ENCODE peak calls at places on chromosomes 11 and 22, in nine cellular contexts. One of them, this sample, is unnamed. For H3K4me1, the result is how much of the 10 kb centered on the place peaks cover.

GRCh38 chr11:86414032-86414431 is 39.3 kb downstream of the CCDC81 start:
- DNase-seq in uterus: no peak
- DNase-seq in SK-N-SH: no peak
- DNase-seq in thyroid gland: no peak
- DNase-seq in CD4-positive, CD25-positive, alpha-beta regulatory T cell: no peak
- DNase-seq in neural progenitor cell: no peak
- DNase-seq in suprapubic skin: no peak
- DNase-seq in CD8-positive, alpha-beta memory T cell: no peak
- DNase-seq in CD8-positive, alpha-beta T cell: no peak
- DNase-seq in this sample: no peak

GRCh38 chr11:73198677-73199076 is 19.4 kb upstream of the P2RY2 start:
- DNase-seq in uterus: no peak
- DNase-seq in SK-N-SH: no peak
- DNase-seq in thyroid gland: peak
- DNase-seq in CD4-positive, CD25-positive, alpha-beta regulatory T cell: no peak
- DNase-seq in neural progenitor cell: peak
- DNase-seq in suprapubic skin: no peak
- DNase-seq in CD8-positive, alpha-beta memory T cell: no peak
- DNase-seq in CD8-positive, alpha-beta T cell: no peak
- DNase-seq in this sample: no peak

GRCh38 chr22:35971418-35972119 is 57.1 kb downstream of the RBFOX2 start:
- DNase-seq in uterus: peak
- DNase-seq in SK-N-SH: peak
- DNase-seq in thyroid gland: peak
- DNase-seq in CD4-positive, CD25-positive, alpha-beta regulatory T cell: no peak
- DNase-seq in neural progenitor cell: no peak
- DNase-seq in suprapubic skin: no peak
- DNase-seq in CD8-positive, alpha-beta memory T cell: no peak
- DNase-seq in CD8-positive, alpha-beta T cell: no peak
- DNase-seq in this sample: no peak

GRCh38 chr22:44669725-44670027 is 32.3 kb upstream of the PRR5 start:
- DNase-seq in uterus: no peak
- DNase-seq in SK-N-SH: peak
- DNase-seq in thyroid gland: no peak
- DNase-seq in CD4-positive, CD25-positive, alpha-beta regulatory T cell: no peak
- DNase-seq in neural progenitor cell: peak
- DNase-seq in suprapubic skin: no peak
- DNase-seq in CD8-positive, alpha-beta memory T cell: no peak
- DNase-seq in CD8-positive, alpha-beta T cell: no peak
- DNase-seq in this sample: no peak

GRCh38 chr22:50027639-50028537 is 15.3 kb upstream of the IL17REL start:
- DNase-seq in uterus: no peak
- DNase-seq in SK-N-SH: peak
- DNase-seq in thyroid gland: peak
- DNase-seq in CD4-positive, CD25-positive, alpha-beta regulatory T cell: peak
- DNase-seq in neural progenitor cell: no peak
- DNase-seq in suprapubic skin: peak
- DNase-seq in CD8-positive, alpha-beta memory T cell: peak
- DNase-seq in CD8-positive, alpha-beta T cell: no peak
- DNase-seq in this sample: no peak

GRCh38 chr11:30487200-30487898 is 98.8 kb downstream of the MPPED2 start:
- DNase-seq in uterus: no peak
- DNase-seq in SK-N-SH: no peak
- DNase-seq in thyroid gland: no peak
- DNase-seq in CD4-positive, CD25-positive, alpha-beta regulatory T cell: no peak
- DNase-seq in neural progenitor cell: no peak
- DNase-seq in suprapubic skin: no peak
- DNase-seq in CD8-positive, alpha-beta memory T cell: no peak
- DNase-seq in CD8-positive, alpha-beta T cell: no peak
- DNase-seq in this sample: no peak

GRCh38 chr22:49095366-49095765 is 732.3 kb downstream of the BRD1 start:
- DNase-seq in uterus: no peak
- DNase-seq in SK-N-SH: no peak
- DNase-seq in thyroid gland: no peak
- DNase-seq in CD4-positive, CD25-positive, alpha-beta regulatory T cell: no peak
- DNase-seq in neural progenitor cell: no peak
- DNase-seq in suprapubic skin: no peak
- DNase-seq in CD8-positive, alpha-beta memory T cell: no peak
- DNase-seq in CD8-positive, alpha-beta T cell: no peak
- DNase-seq in this sample: no peak

GRCh38 chr22:44351685-44352377 is 39.1 kb upstream of the SHISAL1 start:
- DNase-seq in uterus: peak
- DNase-seq in SK-N-SH: peak
- DNase-seq in thyroid gland: no peak
- DNase-seq in CD4-positive, CD25-positive, alpha-beta regulatory T cell: no peak
- DNase-seq in neural progenitor cell: peak
- DNase-seq in suprapubic skin: no peak
- DNase-seq in CD8-positive, alpha-beta memory T cell: no peak
- DNase-seq in CD8-positive, alpha-beta T cell: no peak
- DNase-seq in this sample: no peak

GRCh38 chr22:42229455-42230149 is 40.9 kb downstream of the TCF20 start:
- DNase-seq in uterus: peak
- DNase-seq in SK-N-SH: no peak
- DNase-seq in thyroid gland: peak
- DNase-seq in CD4-positive, CD25-positive, alpha-beta regulatory T cell: no peak
- DNase-seq in neural progenitor cell: no peak
- DNase-seq in suprapubic skin: no peak
- DNase-seq in CD8-positive, alpha-beta memory T cell: no peak
- DNase-seq in CD8-positive, alpha-beta T cell: no peak
- DNase-seq in this sample: no peak

GRCh38 chr22:42227435-42227834 is 43.0 kb downstream of the TCF20 start:
- DNase-seq in uterus: no peak
- DNase-seq in SK-N-SH: no peak
- DNase-seq in thyroid gland: no peak
- DNase-seq in CD4-positive, CD25-positive, alpha-beta regulatory T cell: no peak
- DNase-seq in neural progenitor cell: no peak
- DNase-seq in suprapubic skin: no peak
- DNase-seq in CD8-positive, alpha-beta memory T cell: no peak
- DNase-seq in CD8-positive, alpha-beta T cell: no peak
- DNase-seq in this sample: no peak

GRCh38 chr22:42233879-42234278 is 36.6 kb downstream of the TCF20 start:
- DNase-seq in uterus: no peak
- DNase-seq in SK-N-SH: no peak
- DNase-seq in thyroid gland: no peak
- DNase-seq in CD4-positive, CD25-positive, alpha-beta regulatory T cell: no peak
- DNase-seq in neural progenitor cell: no peak
- DNase-seq in suprapubic skin: no peak
- DNase-seq in CD8-positive, alpha-beta memory T cell: no peak
- DNase-seq in CD8-positive, alpha-beta T cell: no peak
- DNase-seq in this sample: no peak

GRCh38 chr22:42231929-42232328 is 38.5 kb downstream of the TCF20 start:
- DNase-seq in uterus: no peak
- DNase-seq in SK-N-SH: no peak
- DNase-seq in thyroid gland: no peak
- DNase-seq in CD4-positive, CD25-positive, alpha-beta regulatory T cell: no peak
- DNase-seq in neural progenitor cell: no peak
- DNase-seq in suprapubic skin: no peak
- DNase-seq in CD8-positive, alpha-beta memory T cell: no peak
- DNase-seq in CD8-positive, alpha-beta T cell: no peak
- DNase-seq in this sample: no peak

GRCh38 chr22:42228480-42228879 is 42.0 kb downstream of the TCF20 start:
- DNase-seq in uterus: no peak
- DNase-seq in SK-N-SH: no peak
- DNase-seq in thyroid gland: no peak
- DNase-seq in CD4-positive, CD25-positive, alpha-beta regulatory T cell: no peak
- DNase-seq in neural progenitor cell: no peak
- DNase-seq in suprapubic skin: no peak
- DNase-seq in CD8-positive, alpha-beta memory T cell: no peak
- DNase-seq in CD8-positive, alpha-beta T cell: no peak
- DNase-seq in this sample: no peak
- H3K4me3 ChIP-seq in uterus: no peak
- H3K4me3 ChIP-seq in SK-N-SH: no peak
- H3K4me3 ChIP-seq in thyroid gland: no peak
- H3K4me3 ChIP-seq in CD4-positive, CD25-positive, alpha-beta regulatory T cell: no peak
- H3K4me3 ChIP-seq in neural progenitor cell: no peak
- H3K4me3 ChIP-seq in suprapubic skin: no peak
- H3K4me3 ChIP-seq in CD8-positive, alpha-beta memory T cell: no peak
- H3K4me3 ChIP-seq in CD8-positive, alpha-beta T cell: no peak
- H3K4me3 ChIP-seq in this sample: no peak

DNA sequence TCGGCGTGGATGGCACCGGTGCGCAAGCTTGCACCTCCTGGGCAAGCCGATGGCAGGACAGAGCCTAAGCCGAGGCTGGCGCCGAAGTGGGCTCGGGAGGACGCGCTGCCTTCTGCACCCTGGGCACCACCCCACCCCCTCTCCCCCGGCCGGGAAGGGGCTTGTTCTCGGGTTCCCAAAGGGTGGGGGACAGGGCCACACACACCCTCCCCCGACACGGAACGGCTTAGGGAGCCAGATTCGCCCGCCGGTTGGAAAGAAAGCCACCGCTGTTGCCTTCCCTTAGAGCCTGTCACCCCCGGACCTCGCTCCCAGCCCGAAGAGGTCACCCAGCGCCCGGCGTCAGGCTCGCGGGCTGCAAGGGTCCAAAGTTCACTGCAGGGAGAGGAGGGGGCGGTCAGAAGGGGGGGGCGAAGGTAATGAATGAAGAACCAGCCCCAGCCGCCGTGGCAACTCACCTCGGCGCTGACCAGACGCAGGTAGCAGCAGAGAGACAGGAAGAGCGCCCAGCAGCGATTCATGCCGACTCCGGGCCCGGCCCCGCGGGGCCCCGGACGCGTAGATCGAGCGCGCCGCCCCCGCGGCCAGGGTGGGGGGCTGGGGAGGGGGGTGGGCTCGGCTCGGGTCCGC is 1.2 kb downstream of the PDGFB start:
- DNase-seq in uterus: no peak
- DNase-seq in SK-N-SH: no peak
- DNase-seq in thyroid gland: peak
- DNase-seq in CD4-positive, CD25-positive, alpha-beta regulatory T cell: peak
- DNase-seq in neural progenitor cell: peak
- DNase-seq in suprapubic skin: no peak
- DNase-seq in CD8-positive, alpha-beta memory T cell: no peak
- DNase-seq in CD8-positive, alpha-beta T cell: no peak
- DNase-seq in this sample: peak
- H3K4me1 ChIP-seq in uterus: under half
- H3K4me1 ChIP-seq in SK-N-SH: under half
- H3K4me1 ChIP-seq in thyroid gland: under half
- H3K4me1 ChIP-seq in CD4-positive, CD25-positive, alpha-beta regulatory T cell: under half
- H3K4me1 ChIP-seq in neural progenitor cell: under half
- H3K4me1 ChIP-seq in suprapubic skin: half or more
- H3K4me1 ChIP-seq in CD8-positive, alpha-beta memory T cell: under half
- H3K4me1 ChIP-seq in CD8-positive, alpha-beta T cell: under half
- H3K4me1 ChIP-seq in this sample: under half

GRCh38 chr11:11537372-11537771 is 84.4 kb downstream of the GALNT18 start:
- DNase-seq in uterus: no peak
- DNase-seq in SK-N-SH: no peak
- DNase-seq in thyroid gland: no peak
- DNase-seq in CD4-positive, CD25-positive, alpha-beta regulatory T cell: no peak
- DNase-seq in neural progenitor cell: no peak
- DNase-seq in suprapubic skin: no peak
- DNase-seq in CD8-positive, alpha-beta memory T cell: no peak
- DNase-seq in CD8-positive, alpha-beta T cell: no peak
- DNase-seq in this sample: no peak

GRCh38 chr11:11533751-11534150 is 88.1 kb downstream of the GALNT18 start:
- DNase-seq in uterus: no peak
- DNase-seq in SK-N-SH: no peak
- DNase-seq in thyroid gland: no peak
- DNase-seq in CD4-positive, CD25-positive, alpha-beta regulatory T cell: no peak
- DNase-seq in neural progenitor cell: peak
- DNase-seq in suprapubic skin: no peak
- DNase-seq in CD8-positive, alpha-beta memory T cell: no peak
- DNase-seq in CD8-positive, alpha-beta T cell: no peak
- DNase-seq in this sample: no peak

GRCh38 chr11:11536650-11537049 is 85.2 kb downstream of the GALNT18 start:
- DNase-seq in uterus: no peak
- DNase-seq in SK-N-SH: no peak
- DNase-seq in thyroid gland: peak
- DNase-seq in CD4-positive, CD25-positive, alpha-beta regulatory T cell: no peak
- DNase-seq in neural progenitor cell: no peak
- DNase-seq in suprapubic skin: no peak
- DNase-seq in CD8-positive, alpha-beta memory T cell: no peak
- DNase-seq in CD8-positive, alpha-beta T cell: no peak
- DNase-seq in this sample: no peak

GRCh38 chr11:11534981-11535380 is 86.8 kb downstream of the GALNT18 start:
- DNase-seq in uterus: no peak
- DNase-seq in SK-N-SH: no peak
- DNase-seq in thyroid gland: peak
- DNase-seq in CD4-positive, CD25-positive, alpha-beta regulatory T cell: no peak
- DNase-seq in neural progenitor cell: no peak
- DNase-seq in suprapubic skin: no peak
- DNase-seq in CD8-positive, alpha-beta memory T cell: no peak
- DNase-seq in CD8-positive, alpha-beta T cell: no peak
- DNase-seq in this sample: no peak

DNA sequence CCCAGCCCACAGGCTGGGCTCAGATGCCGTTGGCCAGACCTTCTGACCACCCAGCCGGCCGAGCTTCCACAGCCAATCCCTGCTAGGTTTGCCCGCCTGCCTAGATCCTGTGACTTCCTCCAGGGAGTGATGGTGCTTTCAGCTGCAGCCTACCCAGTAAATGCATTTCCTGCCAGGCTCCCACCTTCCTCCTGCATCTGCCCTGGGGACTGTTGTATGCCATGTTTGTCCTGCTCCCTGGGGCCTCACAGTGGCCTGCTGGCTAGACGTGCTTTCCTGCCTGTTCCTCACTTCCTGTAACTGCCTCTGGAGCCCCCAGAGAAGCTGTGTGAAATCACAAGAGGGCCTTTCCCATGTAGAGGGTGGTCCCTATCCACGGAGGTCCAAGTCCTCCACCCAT is 86.2 kb downstream of the GALNT18 start:
- DNase-seq in uterus: no peak
- DNase-seq in SK-N-SH: peak
- DNase-seq in thyroid gland: no peak
- DNase-seq in CD4-positive, CD25-positive, alpha-beta regulatory T cell: no peak
- DNase-seq in neural progenitor cell: no peak
- DNase-seq in suprapubic skin: no peak
- DNase-seq in CD8-positive, alpha-beta memory T cell: no peak
- DNase-seq in CD8-positive, alpha-beta T cell: no peak
- DNase-seq in this sample: no peak
- H3K4me3 ChIP-seq in uterus: no peak
- H3K4me3 ChIP-seq in SK-N-SH: no peak
- H3K4me3 ChIP-seq in thyroid gland: no peak
- H3K4me3 ChIP-seq in CD4-positive, CD25-positive, alpha-beta regulatory T cell: no peak
- H3K4me3 ChIP-seq in neural progenitor cell: no peak
- H3K4me3 ChIP-seq in suprapubic skin: no peak
- H3K4me3 ChIP-seq in CD8-positive, alpha-beta memory T cell: no peak
- H3K4me3 ChIP-seq in CD8-positive, alpha-beta T cell: no peak
- H3K4me3 ChIP-seq in this sample: no peak

GRCh38 chr11:31808721-31809542 is 2.2 kb downstream of the PAX6 start:
- DNase-seq in uterus: no peak
- DNase-seq in SK-N-SH: no peak
- DNase-seq in thyroid gland: no peak
- DNase-seq in CD4-positive, CD25-positive, alpha-beta regulatory T cell: no peak
- DNase-seq in neural progenitor cell: peak
- DNase-seq in suprapubic skin: no peak
- DNase-seq in CD8-positive, alpha-beta memory T cell: no peak
- DNase-seq in CD8-positive, alpha-beta T cell: no peak
- DNase-seq in this sample: no peak

GRCh38 chr11:31807791-31808074 is 3.4 kb downstream of the PAX6 start:
- DNase-seq in uterus: no peak
- DNase-seq in SK-N-SH: no peak
- DNase-seq in thyroid gland: no peak
- DNase-seq in CD4-positive, CD25-positive, alpha-beta regulatory T cell: no peak
- DNase-seq in neural progenitor cell: peak
- DNase-seq in suprapubic skin: no peak
- DNase-seq in CD8-positive, alpha-beta memory T cell: no peak
- DNase-seq in CD8-positive, alpha-beta T cell: no peak
- DNase-seq in this sample: no peak

GRCh38 chr11:31809543-31809856 is 1.6 kb downstream of the PAX6 start:
- DNase-seq in uterus: no peak
- DNase-seq in SK-N-SH: no peak
- DNase-seq in thyroid gland: no peak
- DNase-seq in CD4-positive, CD25-positive, alpha-beta regulatory T cell: no peak
- DNase-seq in neural progenitor cell: no peak
- DNase-seq in suprapubic skin: no peak
- DNase-seq in CD8-positive, alpha-beta memory T cell: no peak
- DNase-seq in CD8-positive, alpha-beta T cell: no peak
- DNase-seq in this sample: no peak

GRCh38 chr11:31806944-31807790 is 4.0 kb downstream of the PAX6 start:
- DNase-seq in uterus: no peak
- DNase-seq in SK-N-SH: peak
- DNase-seq in thyroid gland: no peak
- DNase-seq in CD4-positive, CD25-positive, alpha-beta regulatory T cell: no peak
- DNase-seq in neural progenitor cell: peak
- DNase-seq in suprapubic skin: no peak
- DNase-seq in CD8-positive, alpha-beta memory T cell: no peak
- DNase-seq in CD8-positive, alpha-beta T cell: no peak
- DNase-seq in this sample: no peak

GRCh38 chr11:31808268-31808667 is 2.9 kb downstream of the PAX6 start:
- DNase-seq in uterus: no peak
- DNase-seq in SK-N-SH: no peak
- DNase-seq in thyroid gland: no peak
- DNase-seq in CD4-positive, CD25-positive, alpha-beta regulatory T cell: no peak
- DNase-seq in neural progenitor cell: no peak
- DNase-seq in suprapubic skin: no peak
- DNase-seq in CD8-positive, alpha-beta memory T cell: no peak
- DNase-seq in CD8-positive, alpha-beta T cell: no peak
- DNase-seq in this sample: no peak
- H3K4me1 ChIP-seq in uterus: under half
- H3K4me1 ChIP-seq in SK-N-SH: under half
- H3K4me1 ChIP-seq in thyroid gland: under half
- H3K4me1 ChIP-seq in CD4-positive, CD25-positive, alpha-beta regulatory T cell: half or more
- H3K4me1 ChIP-seq in neural progenitor cell: under half
- H3K4me1 ChIP-seq in suprapubic skin: half or more
- H3K4me1 ChIP-seq in CD8-positive, alpha-beta memory T cell: under half
- H3K4me1 ChIP-seq in CD8-positive, alpha-beta T cell: half or more
- H3K4me1 ChIP-seq in this sample: under half